ENCODE peak calls at places on chromosomes 2 and 18, in five cellular contexts. B is LNCaP clone FGC, D is ovary, I is fibroblast of villous mesenchyme, L is cardiac muscle cell. F is an unnamed sample.
A peak's percentile ranks its signal among the peaks of the same experiment; 100 is the strongest.

GRCh38 chr2:48548871-48549270 is 18.9 kb downstream of the STON1 start:
- DNase-seq in I (no peak), B (no peak), L (no peak), D (no peak), F (no peak)

GRCh38 chr2:74908763-74909444 is 49.5 kb upstream of the POLE4 start:
- DNase-seq in B (peak; percentile 31), D (no peak), L (no peak), I (no peak), F (peak; percentile 73)

GRCh38 chr2:208311321-208311720 is 45.3 kb downstream of the PIKFYVE start:
- DNase-seq in B (no peak), D (no peak), L (no peak), I (no peak), F (no peak)

GRCh38 chr2:209391776-209392401 is 32.0 kb upstream of the MAP2 start:
- DNase-seq in I (no peak), D (no peak), B (peak; percentile 71), L (no peak), F (no peak)

GRCh38 chr2:216082805-216083204 is 1.1 kb downstream of the TMEM169 start:
- DNase-seq in I (no peak), L (peak; percentile 13), B (no peak), D (no peak), F (peak; percentile 71)

GRCh38 chr2:196123679-196124373 is 47.6 kb downstream of the STK17B start:
- DNase-seq in B (no peak), L (no peak), I (peak; percentile 77), D (no peak), F (no peak)

GRCh38 chr2:107412209-107412904 is 414.3 kb upstream of the RGPD4 start:
- DNase-seq in D (no peak), I (peak; percentile 5), B (no peak), L (no peak), F (no peak)

GRCh38 chr2:41906325-41906700 is 141.5 kb upstream of the PKDCC start:
- DNase-seq in D (no peak), B (no peak), I (peak; percentile 97), L (no peak), F (no peak)

GRCh38 chr2:163469561-163469962 is 266.2 kb downstream of the FIGN start:
- DNase-seq in I (peak; percentile 18), L (no peak), B (no peak), D (no peak), F (no peak)

GRCh38 chr2:144084114-144084661 is 435.7 kb downstream of the ZEB2 start:
- DNase-seq in B (no peak), D (no peak), L (no peak), I (peak; percentile 51), F (no peak)

GRCh38 chr2:234880551-234881211 is 71.1 kb upstream of the SH3BP4 start:
- DNase-seq in B (no peak), L (no peak), D (no peak), I (peak; percentile 99), F (no peak)

GRCh38 chr2:88085099-88085498 is 17.5 kb downstream of the SMYD1 start:
- DNase-seq in B (no peak), I (no peak), D (no peak), L (no peak), F (no peak)

GRCh38 chr2:8328189-8328588 is 353.7 kb upstream of the ID2 start:
- DNase-seq in B (no peak), I (no peak), D (no peak), L (no peak), F (peak; percentile 67)

GRCh38 chr2:12452211-12452610 is 264.5 kb upstream of the TRIB2 start:
- DNase-seq in I (peak; percentile 88), D (no peak), B (no peak), L (no peak), F (no peak)

GRCh38 chr18:62852851-62853250 is 137.5 kb downstream of the PHLPP1 start:
- DNase-seq in L (no peak), D (no peak), B (no peak), I (no peak), F (no peak)

GRCh38 chr2:55862269-55862668 is 61.3 kb downstream of the EFEMP1 start:
- DNase-seq in I (peak; percentile 99), D (peak; percentile 40), B (no peak), L (no peak), F (no peak)

GRCh38 chr2:70143314-70144150 is 47.3 kb downstream of the C2orf42 start:
- DNase-seq in L (peak; percentile 65), I (peak; percentile 54), D (peak; percentile 57), B (peak; percentile 60), F (peak; percentile 63)

GRCh38 chr18:75799449-75800330 is 372.2 kb upstream of the SMIM21 start:
- DNase-seq in B (no peak), L (peak; percentile 37), D (no peak), I (peak; percentile 41), F (no peak)

DNA sequence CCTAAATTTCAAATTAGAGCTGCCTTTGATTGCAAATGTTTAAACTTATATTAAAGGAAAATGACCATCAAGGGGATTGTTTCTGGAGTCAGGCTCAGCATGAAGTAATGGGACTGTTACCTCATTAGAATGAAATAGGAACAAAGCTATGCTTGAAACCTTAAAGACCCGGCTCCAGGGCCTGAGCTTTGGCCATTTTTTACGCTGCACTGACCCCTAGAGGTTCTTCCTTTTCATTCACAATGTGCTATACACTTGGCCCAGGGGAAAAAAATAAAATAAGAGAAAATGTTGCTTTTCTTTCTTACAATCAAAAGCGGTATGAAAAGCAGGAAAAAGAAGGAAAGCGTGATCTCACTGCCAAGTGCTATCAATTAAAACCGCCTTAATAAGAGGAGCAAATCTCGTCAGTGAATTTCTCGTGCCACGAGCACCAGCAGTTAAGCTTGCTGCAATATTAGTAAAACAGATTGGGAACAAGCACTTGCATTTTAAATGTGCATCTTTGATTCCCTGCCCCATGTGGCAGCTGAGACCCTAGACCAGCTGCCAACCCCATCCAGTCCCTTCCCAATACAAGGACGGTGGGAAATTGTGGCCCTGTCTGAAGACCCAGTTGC is 96.6 kb downstream of the MBD2 start:
- DNase-seq in L (peak; percentile 73), I (peak; percentile 52), B (no peak), D (no peak), F (no peak)
- TF ChIP-seq CTCF in L (peak; percentile 72), I (peak; percentile 71), B (peak; percentile 69), D (no peak), F (peak; percentile 30)

GRCh38 chr18:48668466-48669179 is 129.8 kb downstream of the CTIF start:
- DNase-seq in B (no peak), L (no peak), D (peak; percentile 7), I (no peak), F (no peak)
- TF ChIP-seq CTCF in B (no peak), L (no peak), D (no peak), I (peak; percentile 10), F (no peak)

DNA sequence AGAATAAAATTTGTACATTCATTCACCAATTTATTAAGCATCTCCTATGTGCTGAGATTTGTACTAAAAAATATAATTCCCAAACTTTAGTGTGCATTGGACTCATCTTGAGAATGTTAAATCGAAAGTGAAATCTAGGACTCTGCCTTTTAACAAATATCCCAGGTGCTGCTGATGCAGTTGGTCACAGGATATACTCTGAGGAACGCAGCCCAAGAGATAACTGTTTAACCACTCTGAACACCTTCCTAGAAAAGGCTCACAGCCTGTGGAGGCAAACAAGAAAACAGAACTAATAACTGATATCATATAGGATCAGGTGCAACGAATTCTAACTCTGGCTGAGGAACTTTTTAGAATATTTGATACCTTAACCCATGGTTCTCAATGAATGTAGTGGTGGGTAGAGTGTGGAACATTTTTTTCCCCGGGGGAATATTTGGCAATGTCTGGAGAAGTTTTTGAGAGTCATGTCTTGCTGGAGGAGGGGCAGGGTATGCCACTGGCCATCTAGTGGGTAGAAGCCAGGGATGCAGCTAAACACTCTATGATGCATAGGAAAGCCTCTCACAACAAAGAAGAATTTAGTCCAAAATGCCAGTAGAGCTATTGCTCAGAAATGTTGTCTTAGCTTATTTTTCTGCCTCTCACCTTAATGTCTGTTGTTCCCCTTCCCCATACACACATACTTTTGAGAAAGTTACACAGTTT is 96.5 kb downstream of the EHBP1 start:
- DNase-seq in D (no peak), B (no peak), I (no peak), L (no peak), F (no peak)
- TF ChIP-seq CTCF in D (no peak), B (no peak), I (peak; percentile 27), L (peak; percentile 11), F (no peak)

GRCh38 chr18:36534154-36534688 is 236.7 kb downstream of the FHOD3 start:
- DNase-seq in D (no peak), L (no peak), I (no peak), B (no peak), F (no peak)
- TF ChIP-seq CTCF in D (no peak), L (no peak), I (no peak), B (no peak), F (no peak)